ENCODE peak calls at places on chromosomes 6 and 20, in seven cellular contexts. One of them, this sample, is unnamed.

GRCh38 chr6:10613693-10614092 is 80.7 kb downstream of the C6orf52 start:
- DNase-seq in breast epithelium: no peak
- DNase-seq in heart left ventricle: no peak
- DNase-seq in endothelial cell of umbilical vein: no peak
- DNase-seq in transverse colon: no peak
- DNase-seq in CD4-positive, CD25-positive, alpha-beta regulatory T cell: no peak
- DNase-seq in aorta: no peak
- DNase-seq in this sample: no peak

GRCh38 chr6:125798734-125799510 is 8.2 kb downstream of the NCOA7 start:
- DNase-seq in breast epithelium: no peak
- DNase-seq in heart left ventricle: no peak
- DNase-seq in endothelial cell of umbilical vein: no peak
- DNase-seq in transverse colon: no peak
- DNase-seq in CD4-positive, CD25-positive, alpha-beta regulatory T cell: no peak
- DNase-seq in aorta: no peak
- DNase-seq in this sample: no peak

GRCh38 chr6:36029464-36029863 is 1.9 kb downstream of the MAPK14 start:
- DNase-seq in breast epithelium: no peak
- DNase-seq in heart left ventricle: no peak
- DNase-seq in endothelial cell of umbilical vein: peak
- DNase-seq in transverse colon: no peak
- DNase-seq in CD4-positive, CD25-positive, alpha-beta regulatory T cell: no peak
- DNase-seq in aorta: no peak
- DNase-seq in this sample: no peak

GRCh38 chr6:152154559-152155356 is 347.3 kb downstream of the ESR1 start:
- DNase-seq in breast epithelium: no peak
- DNase-seq in heart left ventricle: no peak
- DNase-seq in endothelial cell of umbilical vein: no peak
- DNase-seq in transverse colon: no peak
- DNase-seq in CD4-positive, CD25-positive, alpha-beta regulatory T cell: no peak
- DNase-seq in aorta: no peak
- DNase-seq in this sample: no peak

GRCh38 chr6:135759831-135760230 is 91.7 kb upstream of the PDE7B start:
- DNase-seq in breast epithelium: no peak
- DNase-seq in heart left ventricle: no peak
- DNase-seq in endothelial cell of umbilical vein: peak
- DNase-seq in transverse colon: no peak
- DNase-seq in CD4-positive, CD25-positive, alpha-beta regulatory T cell: no peak
- DNase-seq in aorta: no peak
- DNase-seq in this sample: no peak

GRCh38 chr20:21154692-21155091 is 28.8 kb downstream of the KIZ start:
- DNase-seq in breast epithelium: no peak
- DNase-seq in heart left ventricle: no peak
- DNase-seq in endothelial cell of umbilical vein: no peak
- DNase-seq in transverse colon: no peak
- DNase-seq in CD4-positive, CD25-positive, alpha-beta regulatory T cell: no peak
- DNase-seq in aorta: no peak
- DNase-seq in this sample: no peak

GRCh38 chr6:81929828-81930227 is 177.3 kb upstream of the TENT5A start:
- DNase-seq in breast epithelium: no peak
- DNase-seq in heart left ventricle: no peak
- DNase-seq in endothelial cell of umbilical vein: no peak
- DNase-seq in transverse colon: no peak
- DNase-seq in CD4-positive, CD25-positive, alpha-beta regulatory T cell: no peak
- DNase-seq in aorta: no peak
- DNase-seq in this sample: no peak

GRCh38 chr20:5687884-5688283 is 62.3 kb upstream of the SHLD1 start:
- DNase-seq in breast epithelium: no peak
- DNase-seq in heart left ventricle: no peak
- DNase-seq in endothelial cell of umbilical vein: no peak
- DNase-seq in transverse colon: no peak
- DNase-seq in CD4-positive, CD25-positive, alpha-beta regulatory T cell: no peak
- DNase-seq in aorta: no peak
- DNase-seq in this sample: no peak

GRCh38 chr6:36054965-36055364 is 27.4 kb downstream of the MAPK14 start:
- DNase-seq in breast epithelium: no peak
- DNase-seq in heart left ventricle: no peak
- DNase-seq in endothelial cell of umbilical vein: no peak
- DNase-seq in transverse colon: no peak
- DNase-seq in CD4-positive, CD25-positive, alpha-beta regulatory T cell: no peak
- DNase-seq in aorta: no peak
- DNase-seq in this sample: no peak

GRCh38 chr20:47196091-47197081 is 160.1 kb downstream of the ZMYND8 start:
- DNase-seq in breast epithelium: peak
- DNase-seq in heart left ventricle: peak
- DNase-seq in endothelial cell of umbilical vein: peak
- DNase-seq in transverse colon: peak
- DNase-seq in CD4-positive, CD25-positive, alpha-beta regulatory T cell: peak
- DNase-seq in aorta: peak
- DNase-seq in this sample: peak

GRCh38 chr6:160978141-160978926 is 13.2 kb upstream of the MAP3K4 start:
- DNase-seq in breast epithelium: no peak
- DNase-seq in heart left ventricle: no peak
- DNase-seq in endothelial cell of umbilical vein: no peak
- DNase-seq in transverse colon: no peak
- DNase-seq in CD4-positive, CD25-positive, alpha-beta regulatory T cell: no peak
- DNase-seq in aorta: no peak
- DNase-seq in this sample: no peak
- H3K27ac ChIP-seq in breast epithelium: peak
- H3K27ac ChIP-seq in heart left ventricle: no peak
- H3K27ac ChIP-seq in endothelial cell of umbilical vein: no peak
- H3K27ac ChIP-seq in transverse colon: no peak
- H3K27ac ChIP-seq in CD4-positive, CD25-positive, alpha-beta regulatory T cell: no peak
- H3K27ac ChIP-seq in aorta: no peak
- H3K27ac ChIP-seq in this sample: no peak

GRCh38 chr20:38460040-38460623 is 12.5 kb upstream of the RALGAPB start:
- DNase-seq in breast epithelium: no peak
- DNase-seq in heart left ventricle: no peak
- DNase-seq in endothelial cell of umbilical vein: peak
- DNase-seq in transverse colon: peak
- DNase-seq in CD4-positive, CD25-positive, alpha-beta regulatory T cell: no peak
- DNase-seq in aorta: no peak
- DNase-seq in this sample: no peak
- H3K27ac ChIP-seq in breast epithelium: no peak
- H3K27ac ChIP-seq in heart left ventricle: no peak
- H3K27ac ChIP-seq in endothelial cell of umbilical vein: peak
- H3K27ac ChIP-seq in transverse colon: peak
- H3K27ac ChIP-seq in CD4-positive, CD25-positive, alpha-beta regulatory T cell: no peak
- H3K27ac ChIP-seq in aorta: no peak
- H3K27ac ChIP-seq in this sample: no peak

GRCh38 chr6:169074551-169074950 is 179.1 kb downstream of the THBS2 start:
- DNase-seq in breast epithelium: no peak
- DNase-seq in heart left ventricle: no peak
- DNase-seq in endothelial cell of umbilical vein: no peak
- DNase-seq in transverse colon: no peak
- DNase-seq in CD4-positive, CD25-positive, alpha-beta regulatory T cell: no peak
- DNase-seq in aorta: no peak
- DNase-seq in this sample: no peak

GRCh38 chr6:169076240-169076639 is 177.4 kb downstream of the THBS2 start:
- DNase-seq in breast epithelium: no peak
- DNase-seq in heart left ventricle: no peak
- DNase-seq in endothelial cell of umbilical vein: no peak
- DNase-seq in transverse colon: no peak
- DNase-seq in CD4-positive, CD25-positive, alpha-beta regulatory T cell: no peak
- DNase-seq in aorta: no peak
- DNase-seq in this sample: no peak

GRCh38 chr6:169072127-169073042 is 181.3 kb downstream of the THBS2 start:
- DNase-seq in breast epithelium: no peak
- DNase-seq in heart left ventricle: peak
- DNase-seq in endothelial cell of umbilical vein: no peak
- DNase-seq in transverse colon: no peak
- DNase-seq in CD4-positive, CD25-positive, alpha-beta regulatory T cell: no peak
- DNase-seq in aorta: no peak
- DNase-seq in this sample: no peak

GRCh38 chr6:169073311-169073710 is 180.3 kb downstream of the THBS2 start:
- DNase-seq in breast epithelium: no peak
- DNase-seq in heart left ventricle: no peak
- DNase-seq in endothelial cell of umbilical vein: no peak
- DNase-seq in transverse colon: no peak
- DNase-seq in CD4-positive, CD25-positive, alpha-beta regulatory T cell: no peak
- DNase-seq in aorta: no peak
- DNase-seq in this sample: no peak

GRCh38 chr6:169075211-169075621 is 178.4 kb downstream of the THBS2 start:
- DNase-seq in breast epithelium: no peak
- DNase-seq in heart left ventricle: peak
- DNase-seq in endothelial cell of umbilical vein: no peak
- DNase-seq in transverse colon: peak
- DNase-seq in CD4-positive, CD25-positive, alpha-beta regulatory T cell: no peak
- DNase-seq in aorta: peak
- DNase-seq in this sample: no peak
- H3K27ac ChIP-seq in breast epithelium: peak
- H3K27ac ChIP-seq in heart left ventricle: peak
- H3K27ac ChIP-seq in endothelial cell of umbilical vein: no peak
- H3K27ac ChIP-seq in transverse colon: peak
- H3K27ac ChIP-seq in CD4-positive, CD25-positive, alpha-beta regulatory T cell: no peak
- H3K27ac ChIP-seq in aorta: no peak
- H3K27ac ChIP-seq in this sample: no peak

DNA sequence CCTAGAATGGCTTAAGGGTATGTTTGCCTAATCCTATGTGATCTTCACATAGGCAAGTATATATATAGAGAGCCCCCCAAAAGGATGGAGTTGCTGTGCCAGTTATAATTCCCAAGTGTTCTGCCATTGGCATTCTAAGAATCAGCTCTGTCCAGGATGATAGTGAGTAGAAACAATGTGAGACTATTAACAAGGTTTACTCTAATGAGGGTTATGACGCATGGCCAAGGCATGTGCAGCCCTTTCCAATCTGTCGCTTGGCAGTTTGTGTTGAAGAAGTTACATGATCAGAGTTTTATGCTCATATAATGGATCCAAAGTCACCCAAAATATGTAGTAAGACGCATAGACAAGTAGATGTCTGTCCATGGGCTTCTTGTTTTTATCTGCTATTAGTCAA is 33.6 kb downstream of the VGLL2 start:
- DNase-seq in breast epithelium: no peak
- DNase-seq in heart left ventricle: no peak
- DNase-seq in endothelial cell of umbilical vein: no peak
- DNase-seq in transverse colon: no peak
- DNase-seq in CD4-positive, CD25-positive, alpha-beta regulatory T cell: no peak
- DNase-seq in aorta: no peak
- DNase-seq in this sample: no peak
- H3K27ac ChIP-seq in breast epithelium: no peak
- H3K27ac ChIP-seq in heart left ventricle: no peak
- H3K27ac ChIP-seq in endothelial cell of umbilical vein: no peak
- H3K27ac ChIP-seq in transverse colon: no peak
- H3K27ac ChIP-seq in CD4-positive, CD25-positive, alpha-beta regulatory T cell: no peak
- H3K27ac ChIP-seq in aorta: no peak
- H3K27ac ChIP-seq in this sample: no peak

DNA sequence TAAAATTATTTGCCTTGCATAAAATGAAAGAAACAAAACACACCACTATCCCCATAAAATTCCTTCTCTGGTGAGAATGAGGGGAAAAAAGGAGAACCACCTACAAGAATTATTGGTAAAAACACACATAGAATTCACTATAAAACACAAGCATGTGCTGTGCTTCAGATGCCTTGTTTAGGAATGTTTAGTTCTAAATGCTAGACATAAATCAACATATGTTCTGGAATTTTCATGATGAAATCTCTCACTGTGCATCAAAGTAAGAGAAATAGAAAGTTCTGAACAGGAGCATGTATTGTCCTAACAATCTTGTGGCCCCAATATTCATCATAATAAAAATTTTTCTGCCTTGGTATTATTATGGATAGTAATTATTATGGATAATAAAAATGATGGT is 111.0 kb downstream of the PLCB4 start:
- DNase-seq in breast epithelium: no peak
- DNase-seq in heart left ventricle: no peak
- DNase-seq in endothelial cell of umbilical vein: no peak
- DNase-seq in transverse colon: no peak
- DNase-seq in CD4-positive, CD25-positive, alpha-beta regulatory T cell: no peak
- DNase-seq in aorta: no peak
- DNase-seq in this sample: no peak
- H3K27ac ChIP-seq in breast epithelium: no peak
- H3K27ac ChIP-seq in heart left ventricle: no peak
- H3K27ac ChIP-seq in endothelial cell of umbilical vein: no peak
- H3K27ac ChIP-seq in transverse colon: no peak
- H3K27ac ChIP-seq in CD4-positive, CD25-positive, alpha-beta regulatory T cell: no peak
- H3K27ac ChIP-seq in aorta: no peak
- H3K27ac ChIP-seq in this sample: no peak

DNA sequence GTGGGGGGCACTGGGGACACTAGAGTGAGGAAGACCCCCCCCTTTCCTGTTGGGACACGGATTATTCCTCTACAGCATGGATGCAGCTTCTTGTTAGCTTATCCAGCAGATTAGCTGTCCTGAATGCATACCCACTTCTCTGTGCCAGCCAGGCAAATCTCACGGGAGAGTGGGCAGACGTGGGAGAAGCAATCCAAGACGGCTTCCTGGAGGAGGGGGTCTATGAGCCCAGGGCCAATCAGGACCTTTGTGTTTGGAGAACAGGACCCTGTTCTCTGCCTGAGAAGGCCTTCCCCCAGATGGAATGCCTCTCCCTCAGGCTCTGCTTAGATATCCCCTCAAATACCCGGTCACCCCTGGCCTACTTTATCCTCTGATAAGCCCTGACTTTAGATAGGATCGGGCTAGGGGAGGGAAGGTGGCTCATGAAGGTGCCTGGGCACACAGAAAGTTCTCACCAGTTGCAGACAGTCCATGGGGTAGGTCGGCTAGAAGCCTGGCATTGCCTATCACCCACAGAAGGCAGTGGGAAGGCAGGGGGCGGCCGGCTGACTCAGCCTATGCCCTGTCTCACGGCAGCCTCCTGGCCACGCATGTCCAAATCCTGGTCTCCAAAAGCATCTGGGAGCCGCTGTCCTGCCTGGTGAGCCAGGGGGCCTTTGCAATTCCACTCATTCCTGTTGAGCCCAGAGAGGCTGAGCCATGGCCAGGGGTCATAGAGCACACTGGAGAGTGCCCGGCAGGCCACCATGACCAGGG is 34.7 kb downstream of the SUN5 start:
- DNase-seq in breast epithelium: no peak
- DNase-seq in heart left ventricle: no peak
- DNase-seq in endothelial cell of umbilical vein: no peak
- DNase-seq in transverse colon: no peak
- DNase-seq in CD4-positive, CD25-positive, alpha-beta regulatory T cell: no peak
- DNase-seq in aorta: no peak
- DNase-seq in this sample: no peak
- H3K27ac ChIP-seq in breast epithelium: no peak
- H3K27ac ChIP-seq in heart left ventricle: peak
- H3K27ac ChIP-seq in endothelial cell of umbilical vein: no peak
- H3K27ac ChIP-seq in transverse colon: no peak
- H3K27ac ChIP-seq in CD4-positive, CD25-positive, alpha-beta regulatory T cell: peak
- H3K27ac ChIP-seq in aorta: no peak
- H3K27ac ChIP-seq in this sample: no peak

DNA sequence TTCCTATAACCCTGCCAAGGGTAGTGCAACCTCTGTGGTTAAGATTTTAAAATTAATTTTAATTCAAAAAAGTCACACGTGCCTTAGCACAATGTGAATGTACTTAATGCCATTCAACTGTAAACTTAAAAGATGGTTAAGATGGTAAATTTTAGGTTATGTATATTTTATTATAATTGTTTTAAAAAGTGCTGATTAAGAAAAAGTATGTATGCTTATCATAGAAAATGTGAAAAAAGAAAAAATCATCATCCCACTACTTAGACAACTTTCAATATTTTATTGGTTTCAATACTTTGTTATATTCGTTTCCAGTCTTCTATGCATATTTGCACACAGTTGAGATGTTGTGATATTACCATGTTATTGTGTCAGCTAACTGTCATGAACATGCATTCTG is 18.7 kb downstream of the ARFGEF2 start:
- DNase-seq in breast epithelium: no peak
- DNase-seq in heart left ventricle: no peak
- DNase-seq in endothelial cell of umbilical vein: no peak
- DNase-seq in transverse colon: no peak
- DNase-seq in CD4-positive, CD25-positive, alpha-beta regulatory T cell: no peak
- DNase-seq in aorta: no peak
- DNase-seq in this sample: no peak
- H3K27ac ChIP-seq in breast epithelium: no peak
- H3K27ac ChIP-seq in heart left ventricle: no peak
- H3K27ac ChIP-seq in endothelial cell of umbilical vein: no peak
- H3K27ac ChIP-seq in transverse colon: no peak
- H3K27ac ChIP-seq in CD4-positive, CD25-positive, alpha-beta regulatory T cell: no peak
- H3K27ac ChIP-seq in aorta: no peak
- H3K27ac ChIP-seq in this sample: no peak